ENCODE peak calls at places on chromosomes 3 and 15, in ten cellular contexts. N is NCI-H2171 treated with DMSO at 0.1 percent for 48 hours; B is cardiac muscle cell; R is T-helper 2 cell; P is stimulated activated CD4-positive, alpha-beta T cell treated with anti-CD3 and anti-CD28 coated beads, Interleukin-15, amount 100 ng/mL, for 24 hours; J is iris pigment epithelial cell; W is COR-L47; D is EL; K is adrenal gland; O is central memory CD4-positive, alpha-beta T cell. Z is an unnamed sample.

GRCh38 chr15:65402971-65403370 is 19.8 kb downstream of the IGDCC4 start:
- DNase-seq in N (no peak), B (no peak), R (no peak), P (no peak), J (no peak), W (no peak), D (no peak), K (no peak), O (no peak), Z (no peak)

GRCh38 chr3:95705786-95706418 is 1108.5 kb upstream of the EPHA6 start:
- DNase-seq in N (no peak), B (no peak), R (no peak), P (peak; percentile 1), J (no peak), W (no peak), D (no peak), K (no peak), O (peak; percentile 16), Z (no peak)

GRCh38 chr3:152149832-152150231 is 118.9 kb upstream of the MBNL1 start:
- DNase-seq in N (no peak), B (no peak), R (no peak), P (no peak), J (peak; percentile 38), W (no peak), D (no peak), K (no peak), O (no peak), Z (no peak)

GRCh38 chr15:64892850-64893403 is 18.8 kb upstream of the ANKDD1A start:
- DNase-seq in N (no peak), B (no peak), R (no peak), P (peak; percentile 57), J (no peak), W (no peak), D (no peak), K (no peak), O (no peak), Z (no peak)

GRCh38 chr15:51869074-51869425 is 39.6 kb downstream of the TMOD3 start:
- DNase-seq in N (no peak), B (no peak), R (no peak), P (no peak), J (peak; percentile 92), W (peak; percentile 17), D (peak; percentile 94), K (peak; percentile 34), O (no peak), Z (no peak)

GRCh38 chr3:24867783-24868182 is 373.1 kb upstream of the THRB start:
- DNase-seq in N (peak; percentile 55), B (no peak), R (no peak), P (no peak), J (no peak), W (no peak), D (peak; percentile 2), K (no peak), O (no peak), Z (no peak)

GRCh38 chr3:13826672-13827071 is 53.2 kb downstream of the WNT7A start:
- DNase-seq in N (no peak), B (no peak), R (no peak), P (no peak), J (no peak), W (no peak), D (no peak), K (no peak), O (no peak), Z (no peak)

GRCh38 chr3:133506215-133506901 is 67.1 kb upstream of the CDV3 start:
- DNase-seq in N (no peak), B (no peak), R (no peak), P (peak; percentile 24), J (peak; percentile 10), W (no peak), D (no peak), K (peak; percentile 18), O (peak; percentile 40), Z (no peak)

GRCh38 chr15:84669726-84670125 is 11.7 kb upstream of the NMB start:
- DNase-seq in N (no peak), B (no peak), R (no peak), P (peak; percentile 69), J (peak; percentile 36), W (no peak), D (peak; percentile 23), K (no peak), O (no peak), Z (no peak)

GRCh38 chr3:39138804-39139415 is 14.5 kb downstream of the CSRNP1 start:
- DNase-seq in N (no peak), B (no peak), R (no peak), P (no peak), J (peak; percentile 51), W (no peak), D (no peak), K (peak; percentile 54), O (no peak), Z (peak; percentile 51)

GRCh38 chr15:88568589-88568988 is 22.1 kb upstream of the DET1 start:
- DNase-seq in N (no peak), B (no peak), R (no peak), P (no peak), J (no peak), W (no peak), D (no peak), K (no peak), O (no peak), Z (no peak)

GRCh38 chr15:52013151-52013791 is 5.7 kb upstream of the MAPK6 start:
- DNase-seq in N (no peak), B (no peak), R (no peak), P (no peak), J (peak; percentile 81), W (no peak), D (peak; percentile 66), K (no peak), O (no peak), Z (no peak)

GRCh38 chr3:46059432-46059831 is 32.1 kb upstream of the XCR1 start:
- DNase-seq in N (no peak), B (no peak), R (no peak), P (no peak), J (no peak), W (no peak), D (no peak), K (peak; percentile 5), O (no peak), Z (no peak)

GRCh38 chr3:151468284-151468917 is 7.5 kb upstream of the IGSF10 start:
- DNase-seq in N (peak; percentile 72), B (peak; percentile 79), R (no peak), P (peak; percentile 36), J (peak; percentile 64), W (peak; percentile 79), D (peak; percentile 62), K (peak; percentile 65), O (peak; percentile 26), Z (no peak)

GRCh38 chr3:185371683-185372082 is 8.7 kb downstream of the MAP3K13 start:
- DNase-seq in N (no peak), B (no peak), R (no peak), P (no peak), J (no peak), W (no peak), D (no peak), K (no peak), O (no peak), Z (no peak)

GRCh38 chr15:29674661-29675533 is 147.4 kb downstream of the TJP1 start:
- DNase-seq in N (no peak), B (peak; percentile 89), R (no peak), P (peak; percentile 19), J (peak; percentile 16), W (no peak), D (peak; percentile 72), K (peak; percentile 29), O (no peak), Z (peak; percentile 39)

GRCh38 chr3:197394464-197395321 is 96.3 kb upstream of the DLG1 start:
- DNase-seq in N (no peak), B (no peak), R (no peak), P (peak; percentile 69), J (peak; percentile 100), W (no peak), D (peak; percentile 100), K (peak; percentile 16), O (peak; percentile 14), Z (peak; percentile 61)

GRCh38 chr15:22903961-22904534 is 65.6 kb downstream of the NIPA2 start:
- DNase-seq in N (peak; percentile 84), B (no peak), R (no peak), P (no peak), J (no peak), W (peak; percentile 87), D (no peak), K (no peak), O (no peak), Z (no peak)

GRCh38 chr15:93291380-93291779 is 202.4 kb upstream of the RGMA start:
- DNase-seq in N (no peak), B (no peak), R (no peak), P (no peak), J (no peak), W (no peak), D (no peak), K (no peak), O (no peak), Z (no peak)

GRCh38 chr3:10635446-10636076 is 130.2 kb upstream of the ATP2B2 start:
- DNase-seq in N (peak; percentile 56), B (no peak), R (no peak), P (no peak), J (no peak), W (no peak), D (no peak), K (no peak), O (no peak), Z (no peak)

GRCh38 chr15:31266712-31267111 is 59.9 kb upstream of the KLF13 start:
- DNase-seq in N (no peak), B (no peak), R (no peak), P (no peak), J (no peak), W (no peak), D (no peak), K (no peak), O (no peak), Z (no peak)

GRCh38 chr3:78130741-78131290 is 1090.9 kb downstream of the ROBO2 start:
- DNase-seq in N (no peak), B (no peak), R (no peak), P (no peak), J (no peak), W (no peak), D (no peak), K (no peak), O (no peak), Z (no peak)

GRCh38 chr3:18354706-18355105 is 70.4 kb downstream of the SATB1 start:
- DNase-seq in N (no peak), B (no peak), R (no peak), P (no peak), J (no peak), W (no peak), D (no peak), K (no peak), O (no peak), Z (no peak)

GRCh38 chr3:2826036-2826435 is 284.1 kb downstream of the IL5RA start:
- DNase-seq in N (no peak), B (no peak), R (no peak), P (no peak), J (no peak), W (no peak), D (no peak), K (no peak), O (no peak), Z (no peak)

GRCh38 chr3:35638640-35639250 is 580 bp upstream of the ARPP21 start:
- DNase-seq in N (no peak), B (no peak), R (no peak), P (no peak), J (no peak), W (no peak), D (no peak), K (no peak), O (no peak), Z (no peak)

GRCh38 chr3:116188231-116188785 is 257.0 kb downstream of the LSAMP start:
- DNase-seq in N (peak; percentile 90), B (no peak), R (no peak), P (no peak), J (no peak), W (no peak), D (no peak), K (no peak), O (no peak), Z (no peak)

GRCh38 chr3:105842943-105843342 is 25.9 kb downstream of the CBLB start:
- DNase-seq in N (peak; percentile 31), B (no peak), R (no peak), P (no peak), J (peak; percentile 56), W (no peak), D (no peak), K (no peak), O (no peak), Z (no peak)

GRCh38 chr15:91866971-91867372 is 13.5 kb downstream of the SLCO3A1 start:
- DNase-seq in N (peak; percentile 88), B (peak; percentile 28), R (no peak), P (no peak), J (no peak), W (no peak), D (no peak), K (peak; percentile 61), O (no peak), Z (peak; percentile 57)

Z was measured in uterus.